ENCODE peak calls at places on chromosomes 1 and 21, in four cellular contexts. G is T-helper 2 cell; W is activated T-helper 1 cell treated with anti-CD3 and anti-CD28 coated beads, Interleukin-2, amount 50 U/mL, for 16 hours; J is activated naive CD4-positive, alpha-beta T cell. L is an unnamed sample.

GRCh38 chr1:167146903-167147539 is 53.1 kb downstream of the STYXL2 start:
- DNase-seq in W (no peak), G (no peak), J (no peak), L (no peak)

GRCh38 chr1:63023182-63023581 is 239.2 kb downstream of the ATG4C start:
- DNase-seq in W (no peak), G (no peak), J (no peak), L (no peak)

GRCh38 chr21:27649323-27649722 is 682.4 kb upstream of the ADAMTS5 start:
- DNase-seq in G (no peak), J (no peak), W (no peak), L (no peak)

GRCh38 chr1:215192306-215192705 is 109.8 kb downstream of the KCNK2 start:
- DNase-seq in G (no peak), W (no peak), J (no peak), L (no peak)

GRCh38 chr1:228013322-228014234 is 6.8 kb downstream of the WNT3A start:
- DNase-seq in G (no peak), W (no peak), J (no peak), L (no peak)

GRCh38 chr1:2344744-2345296 is 46.5 kb downstream of the MORN1 start:
- DNase-seq in W (no peak), J (no peak), G (no peak), L (no peak)

GRCh38 chr1:237448042-237448441 is 406.1 kb downstream of the RYR2 start:
- DNase-seq in G (no peak), W (no peak), J (no peak), L (no peak)

GRCh38 chr1:3684031-3684430 is 31.7 kb downstream of the TP73 start:
- DNase-seq in W (no peak), G (no peak), J (no peak), L (no peak)

GRCh38 chr1:67626495-67627235 is 58.3 kb upstream of the GADD45A start:
- DNase-seq in G (no peak), W (no peak), J (no peak), L (no peak)

GRCh38 chr1:62516600-62516999 is 79.8 kb downstream of the USP1 start:
- DNase-seq in J (no peak), G (no peak), W (no peak), L (no peak)

GRCh38 chr1:153024413-153024812 is 6.6 kb upstream of the SPRR1B start:
- DNase-seq in W (no peak), G (no peak), J (no peak), L (no peak)

GRCh38 chr1:14282583-14283186 is 315.8 kb upstream of the KAZN start:
- DNase-seq in W (no peak), G (no peak), J (no peak), L (no peak)

GRCh38 chr1:187383366-187383765 is 554.6 kb downstream of the PLA2G4A start:
- DNase-seq in W (no peak), J (no peak), G (no peak), L (no peak)

GRCh38 chr1:92483442-92484170 is 3.1 kb downstream of the GFI1 start:
- DNase-seq in J (peak), W (peak), G (no peak), L (no peak)

GRCh38 chr1:112840631-112841624 is 115.1 kb downstream of the SLC16A1 start:
- DNase-seq in G (no peak), W (no peak), J (no peak), L (no peak)

GRCh38 chr1:24905355-24905978 is 24.6 kb downstream of the RUNX3 start:
- DNase-seq in J (no peak), G (peak), W (no peak), L (no peak)

GRCh38 chr1:2633936-2634491 is 1.2 kb upstream of the MMEL1 start:
- DNase-seq in J (no peak), G (no peak), W (no peak), L (no peak)

GRCh38 chr1:47184090-47184735 is 5.6 kb downstream of the PDZK1IP1 start:
- DNase-seq in G (no peak), J (no peak), W (no peak), L (no peak)

GRCh38 chr1:205444931-205445652 is 10.8 kb downstream of the BLACAT1 start:
- DNase-seq in J (no peak), G (no peak), W (no peak), L (no peak)

GRCh38 chr1:182357177-182357576 is 34.4 kb downstream of the GLUL start:
- DNase-seq in J (no peak), W (no peak), G (no peak), L (no peak)

GRCh38 chr1:168085401-168085872 is 51.3 kb downstream of the GPR161 start:
- DNase-seq in J (no peak), G (no peak), W (no peak), L (no peak)

GRCh38 chr1:167516404-167517388 is 1.6 kb downstream of the CD247 start:
- DNase-seq in G (peak), W (no peak), J (no peak), L (no peak)

GRCh38 chr1:89635825-89636815 is 3.2 kb downstream of the LRRC8C start:
- DNase-seq in J (no peak), G (no peak), W (no peak), L (no peak)

GRCh38 chr1:184483101-184483813 is 96.4 kb downstream of the C1orf21 start:
- DNase-seq in G (no peak), J (no peak), W (no peak), L (no peak)

GRCh38 chr1:111762332-111762731 is 6.6 kb downstream of the DDX20 start:
- DNase-seq in W (no peak), J (no peak), G (no peak), L (no peak)

GRCh38 chr1:33893147-33893830 is 29.4 kb downstream of the HMGB4 start:
- DNase-seq in J (no peak), W (no peak), G (no peak), L (no peak)

GRCh38 chr21:18913914-18914313 is 510.3 kb upstream of the TMPRSS15 start:
- DNase-seq in G (no peak), W (no peak), J (no peak), L (no peak)

GRCh38 chr1:208101661-208102431 is 142.3 kb downstream of the PLXNA2 start:
- DNase-seq in J (no peak), W (no peak), G (no peak), L (no peak)

GRCh38 chr1:183653876-183654451 is 848 bp upstream of the APOBEC4 start:
- DNase-seq in G (no peak), W (no peak), J (no peak), L (no peak)